ENCODE peak calls at places on chromosomes 3 and 15, in seven cellular contexts. R, T, L, F, X, E and W are unnamed samples.

GRCh38 chr3:40971191-40972168 is 227.8 kb upstream of the CTNNB1 start:
- DNase-seq in F (peak; percentile 98), R (peak; percentile 78), T (no peak), E (no peak), L (no peak), X (peak; percentile 100), W (peak; percentile 76)

GRCh38 chr3:94412966-94413720 is 350.3 kb downstream of the NSUN3 start:
- DNase-seq in T (no peak), R (no peak), L (no peak), F (no peak), E (no peak), X (no peak), W (no peak)

GRCh38 chr3:24145981-24146822 is 201.1 kb downstream of the NR1D2 start:
- DNase-seq in L (no peak), E (no peak), X (no peak), T (no peak), F (peak; percentile 31), R (peak; percentile 92), W (no peak)

GRCh38 chr15:78065973-78066946 is 11.3 kb downstream of the TBC1D2B start:
- DNase-seq in X (no peak), R (no peak), T (no peak), E (no peak), L (no peak), F (no peak), W (no peak)

GRCh38 chr3:134802428-134803050 is 7.5 kb downstream of the EPHB1 start:
- DNase-seq in L (no peak), E (no peak), X (no peak), T (no peak), F (no peak), R (no peak), W (peak; percentile 2)

GRCh38 chr3:89947357-89947954 is 840.0 kb downstream of the EPHA3 start:
- DNase-seq in R (no peak), E (no peak), L (no peak), T (no peak), F (no peak), X (no peak), W (peak; percentile 31)

GRCh38 chr3:13866406-13866965 is 13.4 kb downstream of the WNT7A start:
- DNase-seq in X (no peak), E (no peak), R (no peak), F (no peak), T (peak; percentile 30), L (peak; percentile 33), W (no peak)

GRCh38 chr3:134677196-134677986 is 26.6 kb upstream of the KY start:
- DNase-seq in T (no peak), F (no peak), X (no peak), L (no peak), E (no peak), R (no peak), W (peak; percentile 27)

GRCh38 chr3:66138336-66139234 is 82.2 kb upstream of the SLC25A26 start:
- DNase-seq in L (no peak), X (peak; percentile 15), F (peak; percentile 60), T (peak; percentile 3), R (no peak), E (no peak), W (peak; percentile 53)

GRCh38 chr15:53031469-53031868 is 241.3 kb upstream of the ONECUT1 start:
- DNase-seq in R (no peak), L (no peak), E (no peak), F (no peak), X (no peak), T (no peak), W (no peak)

GRCh38 chr15:82944840-82945239 is 7.7 kb downstream of the HOMER2 start:
- DNase-seq in F (peak; percentile 70), T (no peak), R (no peak), X (peak; percentile 14), E (no peak), L (no peak), W (no peak)

GRCh38 chr3:173920386-173920785 is 522.8 kb downstream of the NLGN1 start:
- DNase-seq in T (no peak), R (no peak), E (no peak), X (no peak), L (no peak), F (peak; percentile 48), W (no peak)

GRCh38 chr15:98906712-98907083 is 100.9 kb downstream of the PGPEP1L start:
- DNase-seq in L (no peak), E (no peak), F (peak; percentile 85), X (no peak), T (no peak), R (no peak), W (no peak)

GRCh38 chr15:61584410-61584809 is 355.3 kb upstream of the RORA start:
- DNase-seq in E (no peak), T (no peak), F (peak; percentile 12), L (no peak), R (no peak), X (no peak), W (no peak)

GRCh38 chr3:82761858-82762257 is 1000.4 kb upstream of the GBE1 start:
- DNase-seq in E (no peak), L (no peak), R (no peak), F (no peak), X (no peak), T (no peak), W (no peak)

GRCh38 chr3:140247775-140248174 is 312.8 kb downstream of the CLSTN2 start:
- DNase-seq in R (no peak), T (no peak), L (no peak), E (no peak), X (no peak), F (no peak), W (no peak)

GRCh38 chr3:156148946-156149348 is 28.6 kb downstream of the KCNAB1 start:
- DNase-seq in R (no peak), X (no peak), E (no peak), F (no peak), T (no peak), L (no peak), W (no peak)

GRCh38 chr15:64816452-64816851 is 9.0 kb downstream of the PIF1 start:
- DNase-seq in T (no peak), L (no peak), F (no peak), R (no peak), E (no peak), X (no peak), W (no peak)